ENCODE peak calls at places on chromosomes 16 and 17, in four cellular contexts. T, F, I and U are unnamed samples.

GRCh38 chr17:35041390-35041789 is 22.1 kb downstream of the RFFL start:
- DNase-seq in T (no peak), I (no peak), F (no peak), U (no peak)

GRCh38 chr16:56411123-56411522 is 14.2 kb downstream of the AMFR start:
- DNase-seq in T (no peak), I (no peak), F (no peak), U (no peak)

GRCh38 chr17:18850679-18851078 is 7.3 kb upstream of the PRPSAP2 start:
- DNase-seq in T (no peak), I (no peak), F (no peak), U (no peak)

GRCh38 chr16:29844575-29845331 is 18.3 kb downstream of the CDIPT start:
- DNase-seq in F (no peak), I (no peak), T (no peak), U (no peak)

GRCh38 chr16:20675488-20676267 is 21.8 kb downstream of the ACSM1 start:
- DNase-seq in T (no peak), F (no peak), I (peak; percentile 75), U (no peak)

GRCh38 chr17:77117415-77117814 is 23.4 kb upstream of the SEC14L1 start:
- DNase-seq in T (no peak), I (no peak), F (no peak), U (no peak)

GRCh38 chr17:57858838-57859237 is 9.0 kb upstream of the MRPS23 start:
- DNase-seq in T (no peak), F (no peak), I (no peak), U (no peak)

GRCh38 chr16:3640207-3640606 is 14.3 kb upstream of the DNASE1 start:
- DNase-seq in T (no peak), F (no peak), I (no peak), U (no peak)

GRCh38 chr17:48051706-48052486 is 3.7 kb downstream of the NFE2L1 start:
- DNase-seq in T (peak; percentile 34), F (peak; percentile 93), I (peak; percentile 61), U (no peak)

GRCh38 chr17:59826741-59827453 is 65.8 kb downstream of the TUBD1 start:
- DNase-seq in I (no peak), F (no peak), T (no peak), U (no peak)

GRCh38 chr16:55843105-55843395 is 10.2 kb upstream of the CES1 start:
- DNase-seq in I (no peak), T (no peak), F (no peak), U (no peak)

GRCh38 chr16:47611042-47611441 is 149.9 kb downstream of the PHKB start:
- DNase-seq in T (no peak), F (no peak), I (no peak), U (no peak)

GRCh38 chr17:27038676-27039075 is 255.2 kb upstream of the WSB1 start:
- DNase-seq in I (no peak), F (no peak), T (no peak), U (no peak)

GRCh38 chr16:3112058-3112880 is at the start of gene ZNF205:
- DNase-seq in F (no peak), I (peak; percentile 86), T (peak; percentile 49), U (no peak)

DNA sequence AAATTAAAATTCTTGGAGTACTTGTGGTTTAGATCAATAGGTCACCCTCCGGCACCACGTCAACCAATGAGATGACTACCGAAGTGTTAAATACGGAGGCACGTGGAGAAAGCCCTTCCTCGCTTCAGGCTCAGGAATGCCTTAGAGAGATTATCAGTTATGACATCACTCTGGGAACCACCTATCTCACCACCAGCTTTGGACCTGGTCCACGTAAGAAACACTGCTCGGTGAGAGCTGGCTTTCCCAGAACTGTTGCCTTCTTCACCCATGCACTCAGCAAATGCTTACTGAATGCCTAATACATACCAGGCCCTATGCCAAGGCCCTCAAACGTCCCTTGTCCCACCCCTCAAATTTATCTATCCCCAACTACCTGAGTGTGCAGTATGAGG is 71.3 kb downstream of the SMG6 start:
- DNase-seq in F (no peak), T (no peak), I (peak; percentile 25), U (no peak)
- H3K27ac ChIP-seq in F (peak overlapping the region; percentile 68), T (no peak overlapping the region), I (no peak overlapping the region), U (no peak overlapping the region)

GRCh38 chr16:81841709-81842108 is 62.6 kb downstream of the PLCG2 start:
- DNase-seq in F (no peak), T (no peak), I (no peak), U (peak; percentile 11)

GRCh38 chr16:81842564-81843242 is 63.6 kb downstream of the PLCG2 start:
- DNase-seq in F (no peak), T (no peak), I (no peak), U (no peak)

GRCh38 chr16:81836279-81837054 is 57.4 kb downstream of the PLCG2 start:
- DNase-seq in F (no peak), I (no peak), T (no peak), U (no peak)

GRCh38 chr16:81837312-81837748 is 58.2 kb downstream of the PLCG2 start:
- DNase-seq in T (no peak), F (no peak), I (no peak), U (no peak)

DNA sequence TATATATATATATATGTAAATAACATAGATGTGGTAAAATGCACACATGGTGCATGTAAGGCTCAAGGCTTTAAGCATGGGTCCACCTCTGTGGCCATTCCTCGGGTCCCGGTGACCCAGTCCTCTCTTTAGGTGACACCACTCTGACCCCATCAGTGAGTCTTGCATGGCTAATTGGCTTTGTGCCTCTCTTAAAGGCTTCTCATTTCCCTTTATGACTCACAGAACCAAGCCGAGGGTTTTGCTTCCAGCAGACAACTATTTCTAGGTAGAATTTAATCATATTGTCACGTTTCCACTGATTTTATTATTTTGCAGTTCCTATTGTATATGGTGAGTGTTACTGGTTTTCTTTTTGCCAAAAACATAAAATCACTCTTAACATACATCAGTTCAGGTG is 59.7 kb downstream of the PLCG2 start:
- DNase-seq in I (no peak), T (no peak), F (no peak), U (no peak)
- TF ChIP-seq CTCF in I (no peak), T (no peak), F (no peak), U (no peak)

DNA sequence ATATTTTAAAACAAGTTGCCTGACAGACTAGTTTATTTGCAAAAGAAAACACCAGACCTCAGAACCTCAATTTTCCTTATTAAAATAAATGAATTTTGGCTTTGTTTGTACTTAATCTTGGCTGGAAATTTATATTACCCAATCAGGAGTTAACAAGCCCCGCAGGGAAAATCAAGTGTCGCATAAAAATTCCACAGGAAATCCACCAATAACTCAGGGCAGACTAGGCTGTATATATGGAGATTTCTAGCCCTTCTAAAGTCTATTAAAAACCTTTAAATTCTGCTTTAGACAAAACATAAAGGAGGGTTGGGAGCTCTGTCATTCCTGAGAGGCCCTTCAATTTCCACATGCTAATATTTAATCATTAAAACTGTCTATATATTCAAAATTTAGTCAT is 434.8 kb downstream of the CDH11 start:
- DNase-seq in I (no peak), T (no peak), F (no peak), U (no peak)
- H3K9me3 ChIP-seq in I (no peaks in the 10 kb centered on the region), T (no peaks in the 10 kb centered on the region), F (no peaks in the 10 kb centered on the region), U (no peaks in the 10 kb centered on the region)

GRCh38 chr17:61075988-61076387 is 323.7 kb upstream of the TBX2 start:
- DNase-seq in F (no peak), I (no peak), T (no peak), U (no peak)
- H3K27ac ChIP-seq in F (no peak overlapping the region), I (no peak overlapping the region), T (no peak overlapping the region), U (no peak overlapping the region)

GRCh38 chr17:68463211-68463990 is 6.1 kb upstream of the WIPI1 start:
- DNase-seq in F (no peak), I (no peak), T (no peak), U (no peak)
- TF ChIP-seq CTCF in F (no peak), I (no peak), T (no peak), U (peak; percentile 23)

GRCh38 chr16:69500496-69500895 is 65.3 kb upstream of the NFAT5 start:
- DNase-seq in F (no peak), I (no peak), T (no peak), U (no peak)
- H3K9me3 ChIP-seq in F (no peaks in the 10 kb centered on the region), I (no peaks in the 10 kb centered on the region), T (no peaks in the 10 kb centered on the region), U (no peaks in the 10 kb centered on the region)

DNA sequence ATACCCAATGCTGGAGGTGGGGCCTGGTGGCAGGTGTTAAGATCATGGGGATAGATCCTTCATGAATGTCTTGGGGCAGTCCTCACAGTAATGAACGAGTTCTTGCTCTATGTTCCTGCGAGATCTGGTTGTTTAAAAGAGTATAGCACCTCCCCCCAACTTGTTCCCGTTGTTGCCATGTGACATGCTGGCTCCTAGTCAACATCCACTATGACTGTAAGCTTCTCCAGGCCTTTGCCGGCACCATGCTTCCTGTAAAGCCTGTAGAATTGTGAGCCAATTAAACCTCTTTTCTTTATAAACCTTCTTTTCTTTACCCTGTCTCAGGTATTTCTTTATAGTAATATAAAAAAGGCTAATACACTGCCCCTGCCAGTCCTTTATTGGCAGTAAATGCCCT is 33.3 kb downstream of the RANBP10 start:
- DNase-seq in F (no peak), T (no peak), I (peak; percentile 47), U (no peak)
- H3K27ac ChIP-seq in F (peak overlapping the region; percentile 40), T (no peak overlapping the region), I (no peak overlapping the region), U (no peak overlapping the region)

DNA sequence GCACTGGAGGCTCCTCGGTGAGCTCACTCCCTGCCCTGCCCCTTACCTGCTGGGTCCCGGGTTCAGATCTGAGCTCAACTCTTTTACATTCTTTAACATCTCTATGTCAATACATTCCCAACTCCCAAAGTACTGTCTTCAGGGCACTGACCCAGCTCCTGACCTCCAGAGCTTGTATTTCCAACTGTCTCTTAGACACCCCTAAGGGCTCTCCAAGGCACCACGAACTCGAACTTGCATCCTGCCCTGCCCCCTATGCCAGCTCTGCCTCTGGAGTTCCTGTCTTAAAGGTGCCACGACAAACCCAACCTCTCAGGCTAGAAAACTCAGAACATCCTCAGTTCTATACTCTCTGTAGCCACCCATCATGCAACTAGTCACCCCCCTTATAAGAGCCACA is 38.6 kb downstream of the IFT140 start:
- DNase-seq in I (no peak), F (no peak), T (no peak), U (no peak)
- TF ChIP-seq CTCF in I (no peak), F (no peak), T (no peak), U (no peak)

GRCh38 chr16:71449020-71449419 is 7.2 kb upstream of the TLE7 start:
- DNase-seq in T (no peak), F (no peak), I (no peak), U (no peak)
- H3K9me3 ChIP-seq in T (peaks cover 25% of the 10 kb centered on the region), F (peaks cover 82% of the 10 kb centered on the region), I (peaks cover 65% of the 10 kb centered on the region), U (peaks cover 32% of the 10 kb centered on the region)

GRCh38 chr17:74379495-74380085 is 12.3 kb downstream of the GPR142 start:
- DNase-seq in T (peak; percentile 93), F (peak; percentile 97), I (peak; percentile 93), U (peak; percentile 92)

GRCh38 chr17:74380086-74380958 is 13.0 kb downstream of the GPR142 start:
- DNase-seq in I (peak; percentile 52), F (no peak), T (no peak), U (no peak)

GRCh38 chr17:74383140-74383539 is 15.8 kb downstream of the GPR142 start:
- DNase-seq in T (no peak), I (no peak), F (no peak), U (no peak)

GRCh38 chr17:74385201-74385600 is 17.9 kb downstream of the GPR142 start:
- DNase-seq in T (no peak), I (no peak), F (no peak), U (no peak)

GRCh38 chr17:74380959-74381808 is 13.9 kb downstream of the GPR142 start:
- DNase-seq in F (no peak), I (no peak), T (no peak), U (no peak)
- H3K27ac ChIP-seq in F (no peak overlapping the region), I (no peak overlapping the region), T (no peak overlapping the region), U (no peak overlapping the region)